ENCODE peak calls at places on chromosomes 16 and 17, in ten cellular contexts. One of them, this sample, is unnamed.

GRCh38 chr16:72380283-72380682 is 208.3 kb upstream of the PMFBP1 start:
- DNase-seq in breast epithelium: no peak
- DNase-seq in cardiac muscle cell: no peak
- DNase-seq in mucosa of descending colon: no peak
- DNase-seq in cortex of kidney: no peak
- DNase-seq in HuH-7.5: no peak
- DNase-seq in activated naive CD8-positive, alpha-beta T cell treated with anti-CD3 and anti-CD28 coated beads for 36 hours: no peak
- DNase-seq in GF-D8: no peak
- DNase-seq in GM04504: no peak
- DNase-seq in HEK293T: no peak
- DNase-seq in this sample: no peak

GRCh38 chr17:27595208-27595607 is 35.8 kb upstream of the LGALS9 start:
- DNase-seq in breast epithelium: no peak
- DNase-seq in cardiac muscle cell: no peak
- DNase-seq in mucosa of descending colon: no peak
- DNase-seq in cortex of kidney: no peak
- DNase-seq in HuH-7.5: no peak
- DNase-seq in activated naive CD8-positive, alpha-beta T cell treated with anti-CD3 and anti-CD28 coated beads for 36 hours: no peak
- DNase-seq in GF-D8: no peak
- DNase-seq in GM04504: no peak
- DNase-seq in HEK293T: no peak
- DNase-seq in this sample: no peak

GRCh38 chr16:78487471-78487870 is 388.0 kb downstream of the WWOX start:
- DNase-seq in breast epithelium: no peak
- DNase-seq in cardiac muscle cell: no peak
- DNase-seq in mucosa of descending colon: no peak
- DNase-seq in cortex of kidney: no peak
- DNase-seq in HuH-7.5: no peak
- DNase-seq in activated naive CD8-positive, alpha-beta T cell treated with anti-CD3 and anti-CD28 coated beads for 36 hours: no peak
- DNase-seq in GF-D8: no peak
- DNase-seq in GM04504: no peak
- DNase-seq in HEK293T: no peak
- DNase-seq in this sample: no peak

GRCh38 chr16:53561101-53561888 is 58.3 kb upstream of the AKTIP start:
- DNase-seq in breast epithelium: no peak
- DNase-seq in cardiac muscle cell: no peak
- DNase-seq in mucosa of descending colon: no peak
- DNase-seq in cortex of kidney: no peak
- DNase-seq in HuH-7.5: no peak
- DNase-seq in activated naive CD8-positive, alpha-beta T cell treated with anti-CD3 and anti-CD28 coated beads for 36 hours: no peak
- DNase-seq in GF-D8: no peak
- DNase-seq in GM04504: no peak
- DNase-seq in HEK293T: no peak
- DNase-seq in this sample: no peak

GRCh38 chr16:57185945-57186629 is at the start of the genes PSME3IP1 and RSPRY1:
- DNase-seq in breast epithelium: peak; percentile 99
- DNase-seq in cardiac muscle cell: peak; percentile 99
- DNase-seq in mucosa of descending colon: peak; percentile 98
- DNase-seq in cortex of kidney: peak; percentile 67
- DNase-seq in HuH-7.5: peak; percentile 95
- DNase-seq in activated naive CD8-positive, alpha-beta T cell treated with anti-CD3 and anti-CD28 coated beads for 36 hours: peak; percentile 99
- DNase-seq in GF-D8: peak; percentile 98
- DNase-seq in GM04504: peak; percentile 99
- DNase-seq in HEK293T: peak; percentile 99
- DNase-seq in this sample: peak; percentile 99

GRCh38 chr17:46742539-46743270 is 75.8 kb downstream of the WNT3 start:
- DNase-seq in breast epithelium: no peak
- DNase-seq in cardiac muscle cell: peak; percentile 48
- DNase-seq in mucosa of descending colon: no peak
- DNase-seq in cortex of kidney: no peak
- DNase-seq in HuH-7.5: no peak
- DNase-seq in activated naive CD8-positive, alpha-beta T cell treated with anti-CD3 and anti-CD28 coated beads for 36 hours: peak; percentile 8
- DNase-seq in GF-D8: no peak
- DNase-seq in GM04504: peak; percentile 72
- DNase-seq in HEK293T: peak; percentile 19
- DNase-seq in this sample: no peak

GRCh38 chr16:83806036-83806435 is 1.7 kb upstream of the HSBP1 start:
- DNase-seq in breast epithelium: no peak
- DNase-seq in cardiac muscle cell: no peak
- DNase-seq in mucosa of descending colon: no peak
- DNase-seq in cortex of kidney: no peak
- DNase-seq in HuH-7.5: no peak
- DNase-seq in activated naive CD8-positive, alpha-beta T cell treated with anti-CD3 and anti-CD28 coated beads for 36 hours: no peak
- DNase-seq in GF-D8: peak; percentile 32
- DNase-seq in GM04504: no peak
- DNase-seq in HEK293T: no peak
- DNase-seq in this sample: no peak

GRCh38 chr16:21116148-21116693 is 34.4 kb downstream of the DNAH3 start:
- DNase-seq in breast epithelium: no peak
- DNase-seq in cardiac muscle cell: no peak
- DNase-seq in mucosa of descending colon: no peak
- DNase-seq in cortex of kidney: no peak
- DNase-seq in HuH-7.5: no peak
- DNase-seq in activated naive CD8-positive, alpha-beta T cell treated with anti-CD3 and anti-CD28 coated beads for 36 hours: peak; percentile 4
- DNase-seq in GF-D8: peak; percentile 92
- DNase-seq in GM04504: no peak
- DNase-seq in HEK293T: no peak
- DNase-seq in this sample: no peak

GRCh38 chr16:87178177-87178863 is 138.9 kb downstream of the C16orf95 start:
- DNase-seq in breast epithelium: no peak
- DNase-seq in cardiac muscle cell: peak; percentile 36
- DNase-seq in mucosa of descending colon: no peak
- DNase-seq in cortex of kidney: no peak
- DNase-seq in HuH-7.5: no peak
- DNase-seq in activated naive CD8-positive, alpha-beta T cell treated with anti-CD3 and anti-CD28 coated beads for 36 hours: no peak
- DNase-seq in GF-D8: no peak
- DNase-seq in GM04504: no peak
- DNase-seq in HEK293T: no peak
- DNase-seq in this sample: no peak

GRCh38 chr17:46732754-46733398 is 85.6 kb downstream of the WNT3 start:
- DNase-seq in breast epithelium: no peak
- DNase-seq in cardiac muscle cell: peak; percentile 28
- DNase-seq in mucosa of descending colon: no peak
- DNase-seq in cortex of kidney: no peak
- DNase-seq in HuH-7.5: no peak
- DNase-seq in activated naive CD8-positive, alpha-beta T cell treated with anti-CD3 and anti-CD28 coated beads for 36 hours: no peak
- DNase-seq in GF-D8: no peak
- DNase-seq in GM04504: no peak
- DNase-seq in HEK293T: no peak
- DNase-seq in this sample: no peak

GRCh38 chr17:13550291-13550690 is 51.4 kb downstream of the HS3ST3A1 start:
- DNase-seq in breast epithelium: no peak
- DNase-seq in cardiac muscle cell: no peak
- DNase-seq in mucosa of descending colon: no peak
- DNase-seq in cortex of kidney: no peak
- DNase-seq in HuH-7.5: no peak
- DNase-seq in activated naive CD8-positive, alpha-beta T cell treated with anti-CD3 and anti-CD28 coated beads for 36 hours: no peak
- DNase-seq in GF-D8: no peak
- DNase-seq in GM04504: no peak
- DNase-seq in HEK293T: no peak
- DNase-seq in this sample: no peak

GRCh38 chr17:72463287-72464102 is 342.7 kb downstream of the SOX9 start:
- DNase-seq in breast epithelium: no peak
- DNase-seq in cardiac muscle cell: no peak
- DNase-seq in mucosa of descending colon: no peak
- DNase-seq in cortex of kidney: no peak
- DNase-seq in HuH-7.5: no peak
- DNase-seq in activated naive CD8-positive, alpha-beta T cell treated with anti-CD3 and anti-CD28 coated beads for 36 hours: no peak
- DNase-seq in GF-D8: no peak
- DNase-seq in GM04504: no peak
- DNase-seq in HEK293T: no peak
- DNase-seq in this sample: no peak

GRCh38 chr16:86444274-86445060 is 65.9 kb upstream of the FOXF1 start:
- DNase-seq in breast epithelium: no peak
- DNase-seq in cardiac muscle cell: no peak
- DNase-seq in mucosa of descending colon: no peak
- DNase-seq in cortex of kidney: no peak
- DNase-seq in HuH-7.5: no peak
- DNase-seq in activated naive CD8-positive, alpha-beta T cell treated with anti-CD3 and anti-CD28 coated beads for 36 hours: no peak
- DNase-seq in GF-D8: no peak
- DNase-seq in GM04504: no peak
- DNase-seq in HEK293T: no peak
- DNase-seq in this sample: no peak

GRCh38 chr17:44607836-44608690 is 48.2 kb upstream of the MEIOC start:
- DNase-seq in breast epithelium: no peak
- DNase-seq in cardiac muscle cell: no peak
- DNase-seq in mucosa of descending colon: no peak
- DNase-seq in cortex of kidney: no peak
- DNase-seq in HuH-7.5: no peak
- DNase-seq in activated naive CD8-positive, alpha-beta T cell treated with anti-CD3 and anti-CD28 coated beads for 36 hours: no peak
- DNase-seq in GF-D8: no peak
- DNase-seq in GM04504: peak; percentile 32
- DNase-seq in HEK293T: no peak
- DNase-seq in this sample: no peak

GRCh38 chr17:7823581-7824001 is 10.4 kb upstream of the KDM6B start:
- DNase-seq in breast epithelium: no peak
- DNase-seq in cardiac muscle cell: no peak
- DNase-seq in mucosa of descending colon: no peak
- DNase-seq in cortex of kidney: no peak
- DNase-seq in HuH-7.5: no peak
- DNase-seq in activated naive CD8-positive, alpha-beta T cell treated with anti-CD3 and anti-CD28 coated beads for 36 hours: no peak
- DNase-seq in GF-D8: no peak
- DNase-seq in GM04504: no peak
- DNase-seq in HEK293T: no peak
- DNase-seq in this sample: no peak

GRCh38 chr17:62724398-62725146 is 83.5 kb downstream of the MARCHF10 start:
- DNase-seq in breast epithelium: no peak
- DNase-seq in cardiac muscle cell: no peak
- DNase-seq in mucosa of descending colon: peak; percentile 56
- DNase-seq in cortex of kidney: no peak
- DNase-seq in HuH-7.5: no peak
- DNase-seq in activated naive CD8-positive, alpha-beta T cell treated with anti-CD3 and anti-CD28 coated beads for 36 hours: peak; percentile 82
- DNase-seq in GF-D8: no peak
- DNase-seq in GM04504: no peak
- DNase-seq in HEK293T: no peak
- DNase-seq in this sample: no peak

GRCh38 chr17:56629450-56630187 is 36.1 kb downstream of the NOG start:
- DNase-seq in breast epithelium: no peak
- DNase-seq in cardiac muscle cell: peak; percentile 62
- DNase-seq in mucosa of descending colon: no peak
- DNase-seq in cortex of kidney: no peak
- DNase-seq in HuH-7.5: peak; percentile 28
- DNase-seq in activated naive CD8-positive, alpha-beta T cell treated with anti-CD3 and anti-CD28 coated beads for 36 hours: peak; percentile 16
- DNase-seq in GF-D8: no peak
- DNase-seq in GM04504: no peak
- DNase-seq in HEK293T: peak; percentile 71
- DNase-seq in this sample: peak; percentile 12

GRCh38 chr17:42878123-42878880 is 22.3 kb upstream of the G6PC1 start:
- DNase-seq in breast epithelium: no peak
- DNase-seq in cardiac muscle cell: no peak
- DNase-seq in mucosa of descending colon: no peak
- DNase-seq in cortex of kidney: no peak
- DNase-seq in HuH-7.5: peak; percentile 62
- DNase-seq in activated naive CD8-positive, alpha-beta T cell treated with anti-CD3 and anti-CD28 coated beads for 36 hours: no peak
- DNase-seq in GF-D8: no peak
- DNase-seq in GM04504: no peak
- DNase-seq in HEK293T: no peak
- DNase-seq in this sample: no peak